ENCODE peak calls at places on chromosomes 4 and X, in five cellular contexts. V is Calu3, E is H9, N is heart right ventricle, J is endothelial cell. G is an unnamed sample.
A peak's percentile ranks its signal among the peaks of the same experiment; 100 is the strongest.

GRCh38 chrX:14344172-14344940 is 185.0 kb upstream of the GLRA2 start:
- DNase-seq in V (no peak), E (no peak), N (no peak), J (no peak), G (no peak)

GRCh38 chr4:120209706-120210105 is 143.1 kb upstream of the MAD2L1 start:
- DNase-seq in V (no peak), E (no peak), N (no peak), J (no peak), G (no peak)

GRCh38 chr4:123246085-123246484 is 150.5 kb upstream of the SPRY1 start:
- DNase-seq in V (no peak), E (no peak), N (no peak), J (no peak), G (no peak)

GRCh38 chr4:37889849-37890500 is 909 bp upstream of the TBC1D1 start:
- DNase-seq in V (no peak), E (peak; percentile 49), N (peak; percentile 42), J (peak; percentile 13), G (peak; percentile 22)

GRCh38 chr4:118193421-118193820 is 159.1 kb downstream of the NDST3 start:
- DNase-seq in V (no peak), E (no peak), N (no peak), J (no peak), G (no peak)

GRCh38 chr4:13178621-13179020 is 305.5 kb downstream of the RAB28 start:
- DNase-seq in V (no peak), E (no peak), N (no peak), J (no peak), G (no peak)

GRCh38 chrX:151538190-151539122 is 25.0 kb upstream of the PASD1 start:
- DNase-seq in V (no peak), E (no peak), N (no peak), J (no peak), G (no peak)

GRCh38 chr4:8704632-8705031 is 112.1 kb downstream of the CPZ start:
- DNase-seq in V (no peak), E (no peak), N (no peak), J (no peak), G (no peak)

GRCh38 chr4:15964159-15964558 is 1.2 kb upstream of the FGFBP2 start:
- DNase-seq in V (peak; percentile 6), E (peak; percentile 64), N (no peak), J (peak; percentile 17), G (no peak)
- TF ChIP-seq CTCF in V (no peak), E (peak; percentile 48), N (no peak), J (no peak), G (no peak)

GRCh38 chrX:38482183-38482582 is 79.2 kb upstream of the TSPAN7 start:
- DNase-seq in V (no peak), E (no peak), N (no peak), J (no peak), G (no peak)
- TF ChIP-seq CTCF in V (no peak), E (no peak), N (no peak), J (no peak), G (no peak)

GRCh38 chr4:102420563-102421221 is 75.4 kb upstream of the SLC39A8 start:
- DNase-seq in V (no peak), E (no peak), N (no peak), J (no peak), G (no peak)
- TF ChIP-seq CTCF in V (no peak), E (no peak), N (peak; percentile 12), J (no peak), G (no peak)

DNA sequence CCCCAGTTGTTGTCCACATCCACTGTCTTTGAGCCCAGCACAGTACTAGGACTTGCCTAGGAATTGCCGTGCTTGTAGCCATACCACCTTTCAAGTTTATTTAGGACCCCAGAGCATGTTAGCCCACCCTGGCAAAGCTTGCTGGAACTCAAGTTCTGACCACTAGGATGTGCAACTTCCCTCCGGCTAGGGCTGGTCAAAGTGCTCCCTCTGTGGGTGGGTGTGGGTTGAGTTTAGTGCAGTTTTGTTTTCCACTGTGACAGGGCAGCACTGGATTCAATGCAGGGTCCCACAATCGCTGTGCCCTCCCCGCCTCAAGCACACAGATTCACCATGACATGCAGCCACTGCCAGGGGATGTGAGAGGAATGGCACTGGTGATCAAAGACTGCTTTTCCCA is 96.0 kb downstream of the RASGEF1B start:
- DNase-seq in V (no peak), E (peak; percentile 66), N (no peak), J (no peak), G (no peak)
- TF ChIP-seq CTCF in V (no peak), E (peak; percentile 66), N (no peak), J (peak; percentile 24), G (no peak)

DNA sequence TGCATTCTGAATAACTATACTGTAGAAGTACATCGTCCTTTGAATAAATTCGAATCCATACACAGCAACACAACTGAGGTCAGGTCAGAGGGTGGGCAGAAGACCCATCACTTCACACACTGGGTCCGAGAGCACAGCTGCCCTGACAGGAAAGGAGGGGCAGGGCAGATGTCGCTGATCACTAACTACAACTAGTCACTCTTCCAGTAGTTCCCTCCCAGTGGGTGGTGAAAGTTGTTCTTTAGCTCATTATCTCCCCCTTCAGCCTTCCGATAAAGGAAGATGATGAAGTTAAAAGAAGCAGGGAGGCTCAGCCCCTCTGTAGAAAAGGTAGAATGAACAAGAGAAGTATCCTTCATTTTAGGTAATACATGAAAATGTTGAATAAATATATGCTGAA is 278.9 kb downstream of the INPP4B start:
- DNase-seq in V (peak; percentile 46), E (peak; percentile 57), N (no peak), J (no peak), G (no peak)
- TF ChIP-seq CTCF in V (no peak), E (peak; percentile 48), N (no peak), J (no peak), G (no peak)

DNA sequence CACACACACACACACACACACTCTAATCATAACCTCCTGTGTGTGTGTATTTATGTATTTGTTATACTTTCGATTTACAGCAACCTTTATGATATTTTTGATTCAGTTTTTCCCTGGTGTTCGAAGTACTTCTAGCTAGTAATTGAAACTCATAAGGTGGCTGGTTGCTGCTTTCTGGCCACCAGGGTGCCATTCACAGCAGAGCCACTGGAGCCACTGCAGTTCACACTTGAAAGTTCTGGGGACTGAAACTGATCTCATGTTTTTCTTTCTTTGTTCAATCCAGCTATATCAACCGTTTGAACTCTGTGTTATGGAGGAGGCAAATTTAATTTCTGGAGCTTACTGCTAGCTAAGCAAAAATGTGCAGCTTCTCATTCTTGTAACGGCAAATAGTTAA is 419.4 kb downstream of the ADGRL3 start:
- DNase-seq in V (no peak), E (peak; percentile 35), N (no peak), J (no peak), G (no peak)
- TF ChIP-seq CTCF in V (no peak), E (peak; percentile 54), N (no peak), J (peak; percentile 10), G (no peak)

DNA sequence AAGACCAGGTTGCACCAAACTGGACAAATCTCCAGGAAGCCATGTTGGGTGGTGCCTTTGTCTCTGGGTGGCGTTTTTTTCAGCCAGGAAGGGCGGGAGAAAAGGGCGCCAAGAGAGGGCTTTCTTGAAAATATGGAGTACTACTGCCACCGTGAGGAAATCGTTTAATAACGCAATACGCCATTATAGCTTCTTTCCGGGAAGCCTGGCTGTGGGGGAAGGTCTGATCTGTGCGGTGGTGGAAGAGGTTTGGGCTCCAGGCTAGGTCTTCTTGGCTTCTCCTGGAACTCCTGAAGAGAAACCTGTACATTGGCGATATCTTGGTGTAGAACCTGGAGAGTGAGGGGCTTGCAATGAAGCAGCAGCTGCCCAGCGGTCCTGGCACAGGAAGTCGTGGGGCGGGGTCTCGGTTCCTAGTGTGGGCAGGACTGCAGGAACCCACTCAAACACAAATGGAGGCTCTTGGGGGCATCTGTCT is 202.7 kb downstream of the OR13H1 start:
- DNase-seq in V (no peak), E (peak; percentile 50), N (peak; percentile 13), J (no peak), G (no peak)
- TF ChIP-seq CTCF in V (no peak), E (peak; percentile 38), N (no peak), J (no peak), G (no peak)

G was measured in nephron progenitor cell.